ENCODE peak calls at places on chromosomes 3 and 15, in seven cellular contexts. One of them, this sample, is unnamed.

GRCh38 chr3:106611841-106612240 is 743.0 kb upstream of the CBLB start:
- DNase-seq in endothelial cell of umbilical vein: peak
- DNase-seq in heart left ventricle: no peak
- DNase-seq in HCT116: no peak
- DNase-seq in adrenal gland: no peak
- DNase-seq in H54: no peak
- DNase-seq in NB4: no peak
- DNase-seq in this sample: no peak

GRCh38 chr3:177521305-177521704 is 324.0 kb upstream of the TBL1XR1 start:
- DNase-seq in adrenal gland: no peak
- DNase-seq in heart left ventricle: no peak
- DNase-seq in NB4: no peak
- DNase-seq in H54: no peak
- DNase-seq in HCT116: no peak
- DNase-seq in endothelial cell of umbilical vein: no peak
- DNase-seq in this sample: no peak

GRCh38 chr3:9809239-9809614 is 835 bp upstream of the TTLL3 start:
- DNase-seq in H54: no peak
- DNase-seq in endothelial cell of umbilical vein: no peak
- DNase-seq in NB4: no peak
- DNase-seq in adrenal gland: no peak
- DNase-seq in heart left ventricle: peak
- DNase-seq in HCT116: no peak
- DNase-seq in this sample: no peak

GRCh38 chr15:85782112-85782511 is 12.6 kb downstream of the KLHL25 start:
- DNase-seq in adrenal gland: no peak
- DNase-seq in heart left ventricle: no peak
- DNase-seq in H54: no peak
- DNase-seq in endothelial cell of umbilical vein: no peak
- DNase-seq in HCT116: no peak
- DNase-seq in NB4: no peak
- DNase-seq in this sample: no peak

GRCh38 chr3:102114264-102114979 is 265.1 kb downstream of the NFKBIZ start:
- DNase-seq in endothelial cell of umbilical vein: no peak
- DNase-seq in heart left ventricle: no peak
- DNase-seq in adrenal gland: no peak
- DNase-seq in NB4: no peak
- DNase-seq in H54: no peak
- DNase-seq in HCT116: no peak
- DNase-seq in this sample: no peak

GRCh38 chr3:146189519-146190173 is 28.7 kb upstream of the PLOD2 start:
- DNase-seq in NB4: peak
- DNase-seq in adrenal gland: peak
- DNase-seq in heart left ventricle: peak
- DNase-seq in HCT116: peak
- DNase-seq in endothelial cell of umbilical vein: peak
- DNase-seq in H54: peak
- DNase-seq in this sample: peak

GRCh38 chr15:41104234-41104633 is 11.8 kb downstream of the INO80 start:
- DNase-seq in H54: peak
- DNase-seq in HCT116: no peak
- DNase-seq in adrenal gland: no peak
- DNase-seq in NB4: no peak
- DNase-seq in endothelial cell of umbilical vein: peak
- DNase-seq in heart left ventricle: no peak
- DNase-seq in this sample: no peak

GRCh38 chr3:4814302-4814903 is 164.8 kb upstream of the BHLHE40 start:
- DNase-seq in heart left ventricle: peak
- DNase-seq in H54: peak
- DNase-seq in NB4: peak
- DNase-seq in adrenal gland: peak
- DNase-seq in endothelial cell of umbilical vein: peak
- DNase-seq in HCT116: no peak
- DNase-seq in this sample: peak

GRCh38 chr3:155871746-155872158 is 1.3 kb downstream of the GMPS start:
- DNase-seq in adrenal gland: no peak
- DNase-seq in endothelial cell of umbilical vein: no peak
- DNase-seq in heart left ventricle: no peak
- DNase-seq in H54: no peak
- DNase-seq in HCT116: no peak
- DNase-seq in NB4: no peak
- DNase-seq in this sample: no peak

GRCh38 chr15:101135532-101136166 is 116.2 kb downstream of the CHSY1 start:
- DNase-seq in adrenal gland: no peak
- DNase-seq in NB4: peak
- DNase-seq in endothelial cell of umbilical vein: no peak
- DNase-seq in HCT116: no peak
- DNase-seq in heart left ventricle: no peak
- DNase-seq in H54: no peak
- DNase-seq in this sample: no peak

GRCh38 chr3:143182861-143183667 is 63.5 kb downstream of the CHST2 start:
- DNase-seq in H54: no peak
- DNase-seq in endothelial cell of umbilical vein: no peak
- DNase-seq in heart left ventricle: no peak
- DNase-seq in HCT116: no peak
- DNase-seq in adrenal gland: no peak
- DNase-seq in NB4: peak
- DNase-seq in this sample: no peak

GRCh38 chr3:159548675-159549335 is 439.8 kb upstream of the IL12A start:
- DNase-seq in adrenal gland: no peak
- DNase-seq in H54: no peak
- DNase-seq in heart left ventricle: no peak
- DNase-seq in endothelial cell of umbilical vein: no peak
- DNase-seq in NB4: no peak
- DNase-seq in HCT116: no peak
- DNase-seq in this sample: no peak

GRCh38 chr3:175940243-175940642 is 1081.1 kb downstream of the NAALADL2 start:
- DNase-seq in H54: no peak
- DNase-seq in adrenal gland: no peak
- DNase-seq in HCT116: no peak
- DNase-seq in endothelial cell of umbilical vein: no peak
- DNase-seq in heart left ventricle: no peak
- DNase-seq in NB4: no peak
- DNase-seq in this sample: no peak

GRCh38 chr15:80798911-80799310 is 19.7 kb downstream of the CEMIP start:
- DNase-seq in heart left ventricle: no peak
- DNase-seq in adrenal gland: no peak
- DNase-seq in H54: no peak
- DNase-seq in HCT116: no peak
- DNase-seq in NB4: no peak
- DNase-seq in endothelial cell of umbilical vein: no peak
- DNase-seq in this sample: no peak

GRCh38 chr15:88989578-88989977 is 76.4 kb upstream of the MFGE8 start:
- DNase-seq in NB4: no peak
- DNase-seq in endothelial cell of umbilical vein: no peak
- DNase-seq in heart left ventricle: no peak
- DNase-seq in adrenal gland: no peak
- DNase-seq in H54: no peak
- DNase-seq in HCT116: no peak
- DNase-seq in this sample: no peak

GRCh38 chr3:153980252-153980590 is 141.0 kb upstream of the ARHGEF26 start:
- DNase-seq in HCT116: no peak
- DNase-seq in heart left ventricle: no peak
- DNase-seq in H54: no peak
- DNase-seq in NB4: no peak
- DNase-seq in adrenal gland: no peak
- DNase-seq in endothelial cell of umbilical vein: no peak
- DNase-seq in this sample: no peak

GRCh38 chr3:177830411-177830849 is 633.1 kb upstream of the TBL1XR1 start:
- DNase-seq in HCT116: no peak
- DNase-seq in NB4: no peak
- DNase-seq in H54: no peak
- DNase-seq in endothelial cell of umbilical vein: no peak
- DNase-seq in heart left ventricle: no peak
- DNase-seq in adrenal gland: no peak
- DNase-seq in this sample: no peak

GRCh38 chr3:113249111-113249510 is 37.8 kb downstream of the BOC start:
- DNase-seq in HCT116: no peak
- DNase-seq in endothelial cell of umbilical vein: no peak
- DNase-seq in H54: peak
- DNase-seq in heart left ventricle: no peak
- DNase-seq in NB4: no peak
- DNase-seq in adrenal gland: no peak
- DNase-seq in this sample: no peak

GRCh38 chr3:40317061-40317676 is 7.7 kb downstream of the EIF1B start:
- DNase-seq in adrenal gland: peak
- DNase-seq in endothelial cell of umbilical vein: peak
- DNase-seq in H54: peak
- DNase-seq in heart left ventricle: no peak
- DNase-seq in NB4: peak
- DNase-seq in HCT116: peak
- DNase-seq in this sample: peak

GRCh38 chr15:98805434-98806274 is 157.3 kb downstream of the IGF1R start:
- DNase-seq in H54: no peak
- DNase-seq in NB4: peak
- DNase-seq in adrenal gland: no peak
- DNase-seq in HCT116: no peak
- DNase-seq in endothelial cell of umbilical vein: no peak
- DNase-seq in heart left ventricle: no peak
- DNase-seq in this sample: no peak

GRCh38 chr3:181700168-181701087 is 11.3 kb upstream of the SOX2 start:
- DNase-seq in NB4: peak
- DNase-seq in adrenal gland: peak
- DNase-seq in H54: peak
- DNase-seq in HCT116: peak
- DNase-seq in heart left ventricle: peak
- DNase-seq in endothelial cell of umbilical vein: peak
- DNase-seq in this sample: peak

GRCh38 chr3:142977399-142977728 is 13.9 kb upstream of the PAQR9 start:
- DNase-seq in adrenal gland: no peak
- DNase-seq in heart left ventricle: no peak
- DNase-seq in H54: no peak
- DNase-seq in endothelial cell of umbilical vein: no peak
- DNase-seq in NB4: no peak
- DNase-seq in HCT116: no peak
- DNase-seq in this sample: peak

GRCh38 chr3:14357463-14357862 is 44.9 kb upstream of the SLC6A6 start:
- DNase-seq in adrenal gland: no peak
- DNase-seq in HCT116: no peak
- DNase-seq in endothelial cell of umbilical vein: no peak
- DNase-seq in NB4: no peak
- DNase-seq in heart left ventricle: no peak
- DNase-seq in H54: no peak
- DNase-seq in this sample: no peak

GRCh38 chr15:39582977-39583585 is 2.2 kb downstream of the THBS1 start:
- DNase-seq in adrenal gland: no peak
- DNase-seq in H54: no peak
- DNase-seq in HCT116: no peak
- DNase-seq in endothelial cell of umbilical vein: peak
- DNase-seq in NB4: no peak
- DNase-seq in heart left ventricle: no peak
- DNase-seq in this sample: no peak

DNA sequence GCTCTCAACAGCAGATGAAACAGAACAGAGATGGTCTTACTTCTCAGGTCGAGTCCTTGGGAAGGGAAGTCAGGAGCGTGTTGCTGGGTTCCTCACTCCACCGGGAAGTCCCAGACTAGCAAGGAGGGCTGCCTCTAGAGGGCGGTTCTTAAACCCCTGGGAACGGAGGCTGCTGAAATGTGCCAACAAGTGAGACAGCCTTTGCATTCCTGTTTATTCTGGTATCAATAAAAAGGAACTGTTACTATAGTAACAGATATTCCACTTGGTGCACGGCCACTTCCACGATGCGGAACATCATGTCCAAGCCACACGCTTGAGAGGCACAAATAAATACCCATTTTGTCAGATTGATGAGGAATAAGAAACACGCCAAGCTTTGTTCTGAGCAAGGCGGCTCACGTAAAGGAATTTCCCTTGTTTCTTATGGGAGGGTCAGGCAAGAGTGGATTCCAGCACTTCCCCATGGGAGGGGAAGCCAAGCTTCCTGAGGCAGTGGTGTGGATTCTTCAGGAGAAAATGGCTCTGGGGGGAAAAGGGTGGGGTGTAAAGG is at the start of gene FAM107A:
- DNase-seq in HCT116: no peak
- DNase-seq in heart left ventricle: peak
- DNase-seq in NB4: no peak
- DNase-seq in endothelial cell of umbilical vein: peak
- DNase-seq in adrenal gland: no peak
- DNase-seq in H54: no peak
- DNase-seq in this sample: no peak
- TF ChIP-seq POLR2A in HCT116: no peak
- TF ChIP-seq POLR2A in heart left ventricle: peak
- TF ChIP-seq POLR2A in NB4: no peak
- TF ChIP-seq POLR2A in endothelial cell of umbilical vein: no peak
- TF ChIP-seq POLR2A in adrenal gland: no peak
- TF ChIP-seq POLR2A in H54: no peak
- TF ChIP-seq POLR2A in this sample: no peak

DNA sequence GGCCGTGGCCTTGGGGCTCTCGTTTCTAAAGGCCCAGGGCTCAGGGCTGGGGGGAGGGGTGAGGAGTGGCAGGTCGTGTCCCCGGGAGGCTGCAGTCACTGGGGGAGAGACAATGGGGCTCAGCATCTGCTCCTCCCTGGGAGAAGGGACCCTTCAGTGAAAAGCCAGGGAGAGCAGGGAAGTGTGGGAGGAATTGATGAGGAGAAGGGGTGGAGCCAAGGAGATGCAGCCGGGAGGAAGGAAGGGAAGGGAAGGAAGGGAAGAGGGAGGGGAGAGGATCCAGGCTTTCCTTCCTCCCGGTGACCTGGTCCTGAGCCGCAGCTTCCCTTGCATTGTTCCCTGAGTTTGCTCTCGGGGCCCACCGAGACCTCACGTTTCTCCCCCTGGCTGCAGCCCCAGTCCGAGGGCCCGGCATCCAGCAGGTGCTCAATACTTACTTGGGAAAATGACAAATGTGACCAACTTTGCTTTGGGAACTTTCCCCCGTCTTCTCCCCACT is 1.4 kb upstream of the ZNF710 start:
- DNase-seq in adrenal gland: no peak
- DNase-seq in NB4: no peak
- DNase-seq in endothelial cell of umbilical vein: no peak
- DNase-seq in H54: peak
- DNase-seq in heart left ventricle: peak
- DNase-seq in HCT116: no peak
- DNase-seq in this sample: no peak
- TF ChIP-seq POLR2A in adrenal gland: no peak
- TF ChIP-seq POLR2A in NB4: no peak
- TF ChIP-seq POLR2A in endothelial cell of umbilical vein: no peak
- TF ChIP-seq POLR2A in H54: no peak
- TF ChIP-seq POLR2A in heart left ventricle: no peak
- TF ChIP-seq POLR2A in HCT116: no peak
- TF ChIP-seq POLR2A in this sample: no peak

GRCh38 chr3:100043271-100043670 is 71.0 kb downstream of the FILIP1L start:
- DNase-seq in NB4: no peak
- DNase-seq in endothelial cell of umbilical vein: no peak
- DNase-seq in adrenal gland: no peak
- DNase-seq in heart left ventricle: no peak
- DNase-seq in HCT116: no peak
- DNase-seq in H54: no peak
- DNase-seq in this sample: no peak
- TF ChIP-seq POLR2A in NB4: no peak
- TF ChIP-seq POLR2A in endothelial cell of umbilical vein: no peak
- TF ChIP-seq POLR2A in adrenal gland: no peak
- TF ChIP-seq POLR2A in heart left ventricle: no peak
- TF ChIP-seq POLR2A in HCT116: no peak
- TF ChIP-seq POLR2A in H54: no peak
- TF ChIP-seq POLR2A in this sample: no peak

GRCh38 chr3:70488816-70489215 is 176.4 kb upstream of the MDFIC2 start:
- DNase-seq in H54: no peak
- DNase-seq in heart left ventricle: no peak
- DNase-seq in HCT116: no peak
- DNase-seq in adrenal gland: no peak
- DNase-seq in endothelial cell of umbilical vein: no peak
- DNase-seq in NB4: no peak
- DNase-seq in this sample: no peak

GRCh38 chr3:70488131-70488530 is 175.7 kb upstream of the MDFIC2 start:
- DNase-seq in adrenal gland: no peak
- DNase-seq in HCT116: no peak
- DNase-seq in endothelial cell of umbilical vein: peak
- DNase-seq in heart left ventricle: no peak
- DNase-seq in H54: no peak
- DNase-seq in NB4: no peak
- DNase-seq in this sample: no peak
- TF ChIP-seq POLR2A in adrenal gland: no peak
- TF ChIP-seq POLR2A in HCT116: no peak
- TF ChIP-seq POLR2A in endothelial cell of umbilical vein: no peak
- TF ChIP-seq POLR2A in heart left ventricle: no peak
- TF ChIP-seq POLR2A in H54: no peak
- TF ChIP-seq POLR2A in NB4: no peak
- TF ChIP-seq POLR2A in this sample: no peak